ENCODE peak calls at places on chromosomes 16 and 17, in five cellular contexts. One of them, this sample, is unnamed.

GRCh38 chr17:31530391-31530990 is 139.0 kb downstream of the RAB11FIP4 start:
- DNase-seq in GM23338: no peak
- DNase-seq in SK-N-SH: no peak
- DNase-seq in suprapubic skin: no peak
- DNase-seq in SK-N-MC: no peak
- DNase-seq in this sample: peak; percentile 50

GRCh38 chr16:10558746-10559641 is 21.4 kb downstream of the EMP2 start:
- DNase-seq in SK-N-SH: no peak
- DNase-seq in SK-N-MC: no peak
- DNase-seq in GM23338: no peak
- DNase-seq in suprapubic skin: peak; percentile 85
- DNase-seq in this sample: peak; percentile 82

GRCh38 chr17:35011671-35012216 is 31.4 kb downstream of the LIG3 start:
- DNase-seq in GM23338: no peak
- DNase-seq in SK-N-SH: no peak
- DNase-seq in SK-N-MC: no peak
- DNase-seq in suprapubic skin: no peak
- DNase-seq in this sample: no peak

GRCh38 chr16:50881331-50881830 is 139.5 kb downstream of the CYLD start:
- DNase-seq in SK-N-SH: no peak
- DNase-seq in GM23338: no peak
- DNase-seq in SK-N-MC: no peak
- DNase-seq in suprapubic skin: no peak
- DNase-seq in this sample: no peak

GRCh38 chr17:77856551-77857305 is 101.8 kb upstream of the TNRC6C start:
- DNase-seq in SK-N-MC: no peak
- DNase-seq in suprapubic skin: no peak
- DNase-seq in GM23338: no peak
- DNase-seq in SK-N-SH: no peak
- DNase-seq in this sample: peak; percentile 58

GRCh38 chr16:88650749-88651275 is at the start of gene CYBA:
- DNase-seq in GM23338: peak; percentile 81
- DNase-seq in SK-N-SH: peak; percentile 88
- DNase-seq in SK-N-MC: no peak
- DNase-seq in suprapubic skin: peak; percentile 78
- DNase-seq in this sample: peak; percentile 98

GRCh38 chr17:50864747-50865059 is 1.5 kb downstream of the TOB1 start:
- DNase-seq in suprapubic skin: no peak
- DNase-seq in SK-N-MC: no peak
- DNase-seq in GM23338: peak; percentile 38
- DNase-seq in SK-N-SH: no peak
- DNase-seq in this sample: no peak

GRCh38 chr16:14634389-14634725 is 1.6 kb downstream of the BFAR start:
- DNase-seq in SK-N-MC: no peak
- DNase-seq in GM23338: no peak
- DNase-seq in SK-N-SH: no peak
- DNase-seq in suprapubic skin: peak; percentile 57
- DNase-seq in this sample: peak; percentile 72

GRCh38 chr17:9951803-9952202 is 46.7 kb upstream of the RCVRN start:
- DNase-seq in suprapubic skin: no peak
- DNase-seq in GM23338: no peak
- DNase-seq in SK-N-SH: no peak
- DNase-seq in SK-N-MC: no peak
- DNase-seq in this sample: no peak

GRCh38 chr16:4505356-4506153 is 29.4 kb downstream of the HMOX2 start:
- DNase-seq in SK-N-MC: no peak
- DNase-seq in SK-N-SH: no peak
- DNase-seq in GM23338: no peak
- DNase-seq in suprapubic skin: no peak
- DNase-seq in this sample: peak; percentile 94

GRCh38 chr17:60390223-60390622 is 1.7 kb downstream of the USP32 start:
- DNase-seq in SK-N-MC: no peak
- DNase-seq in GM23338: no peak
- DNase-seq in suprapubic skin: no peak
- DNase-seq in SK-N-SH: peak; percentile 45
- DNase-seq in this sample: no peak

GRCh38 chr17:17414316-17414937 is 62.4 kb upstream of the MED9 start:
- DNase-seq in suprapubic skin: no peak
- DNase-seq in GM23338: no peak
- DNase-seq in SK-N-SH: no peak
- DNase-seq in SK-N-MC: no peak
- DNase-seq in this sample: no peak

GRCh38 chr17:32621612-32622312 is 135.0 kb downstream of the CDK5R1 start:
- DNase-seq in suprapubic skin: no peak
- DNase-seq in SK-N-SH: no peak
- DNase-seq in GM23338: peak; percentile 79
- DNase-seq in SK-N-MC: no peak
- DNase-seq in this sample: no peak

GRCh38 chr16:70738083-70738977 is 52.5 kb upstream of the MTSS2 start:
- DNase-seq in SK-N-SH: peak; percentile 81
- DNase-seq in SK-N-MC: no peak
- DNase-seq in suprapubic skin: no peak
- DNase-seq in GM23338: peak; percentile 81
- DNase-seq in this sample: no peak

GRCh38 chr16:87956771-87957279 is 5.6 kb downstream of the BANP start:
- DNase-seq in GM23338: peak; percentile 62
- DNase-seq in suprapubic skin: no peak
- DNase-seq in SK-N-MC: peak; percentile 2
- DNase-seq in SK-N-SH: no peak
- DNase-seq in this sample: no peak

GRCh38 chr17:8846768-8847211 is 20.7 kb downstream of the PIK3R6 start:
- DNase-seq in GM23338: peak; percentile 82
- DNase-seq in SK-N-SH: peak; percentile 34
- DNase-seq in suprapubic skin: no peak
- DNase-seq in SK-N-MC: no peak
- DNase-seq in this sample: no peak

GRCh38 chr16:64094170-64094960 is 1027.5 kb downstream of the CDH11 start:
- DNase-seq in GM23338: no peak
- DNase-seq in SK-N-MC: no peak
- DNase-seq in SK-N-SH: no peak
- DNase-seq in suprapubic skin: no peak
- DNase-seq in this sample: no peak

GRCh38 chr16:82761236-82761635 is 134.5 kb downstream of the CDH13 start:
- DNase-seq in SK-N-SH: no peak
- DNase-seq in GM23338: no peak
- DNase-seq in suprapubic skin: peak; percentile 94
- DNase-seq in SK-N-MC: no peak
- DNase-seq in this sample: no peak

GRCh38 chr16:64375386-64375980 is 746.4 kb downstream of the CDH11 start:
- DNase-seq in GM23338: no peak
- DNase-seq in SK-N-MC: no peak
- DNase-seq in suprapubic skin: no peak
- DNase-seq in SK-N-SH: no peak
- DNase-seq in this sample: no peak

GRCh38 chr16:23026777-23027362 is 122.4 kb downstream of the USP31 start:
- DNase-seq in suprapubic skin: no peak
- DNase-seq in SK-N-SH: no peak
- DNase-seq in SK-N-MC: peak; percentile 45
- DNase-seq in GM23338: peak; percentile 77
- DNase-seq in this sample: no peak

GRCh38 chr17:27384721-27385120 is 71.5 kb upstream of the KSR1 start:
- DNase-seq in SK-N-MC: no peak
- DNase-seq in suprapubic skin: no peak
- DNase-seq in GM23338: no peak
- DNase-seq in SK-N-SH: no peak
- DNase-seq in this sample: no peak

GRCh38 chr17:27385626-27386025 is 70.6 kb upstream of the KSR1 start:
- DNase-seq in SK-N-SH: no peak
- DNase-seq in suprapubic skin: no peak
- DNase-seq in SK-N-MC: no peak
- DNase-seq in GM23338: no peak
- DNase-seq in this sample: no peak

GRCh38 chr17:27386206-27387075 is 69.8 kb upstream of the KSR1 start:
- DNase-seq in GM23338: no peak
- DNase-seq in SK-N-MC: no peak
- DNase-seq in suprapubic skin: no peak
- DNase-seq in SK-N-SH: no peak
- DNase-seq in this sample: no peak

GRCh38 chr17:27382025-27382424 is 74.2 kb upstream of the KSR1 start:
- DNase-seq in suprapubic skin: no peak
- DNase-seq in SK-N-MC: no peak
- DNase-seq in SK-N-SH: no peak
- DNase-seq in GM23338: no peak
- DNase-seq in this sample: no peak

DNA sequence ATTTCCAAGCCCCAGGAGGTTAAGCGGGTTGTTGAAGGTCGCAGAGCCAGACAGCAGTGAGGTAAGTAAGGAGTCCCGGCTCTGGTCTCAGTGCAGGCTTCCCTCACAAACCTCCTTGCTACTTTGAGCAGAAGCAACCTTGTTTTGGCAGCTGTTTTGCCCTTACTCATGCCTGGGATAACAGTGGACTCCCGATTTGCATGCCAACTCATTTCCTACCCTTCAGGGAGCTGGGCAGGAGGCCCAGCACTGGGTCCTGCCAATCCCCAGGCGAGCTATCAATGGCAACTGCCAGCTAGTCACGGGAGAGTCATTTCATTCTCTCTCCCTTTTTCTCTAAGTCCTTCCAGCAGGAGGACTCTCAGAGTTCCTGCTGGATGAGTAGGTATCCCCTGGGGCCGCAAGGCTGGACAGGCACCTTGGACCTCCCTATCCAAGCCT is 72.0 kb upstream of the KSR1 start:
- DNase-seq in SK-N-MC: no peak
- DNase-seq in SK-N-SH: no peak
- DNase-seq in suprapubic skin: no peak
- DNase-seq in GM23338: no peak
- DNase-seq in this sample: no peak
- H3K27ac ChIP-seq in SK-N-MC: no peak overlapping the region
- H3K27ac ChIP-seq in SK-N-SH: no peak overlapping the region
- H3K27ac ChIP-seq in suprapubic skin: no peak overlapping the region
- H3K27ac ChIP-seq in GM23338: no peak overlapping the region
- H3K27ac ChIP-seq in this sample: no peak overlapping the region

GRCh38 chr17:37489197-37490001 is at the start of gene DUSP14:
- DNase-seq in suprapubic skin: peak; percentile 86
- DNase-seq in GM23338: peak; percentile 86
- DNase-seq in SK-N-MC: no peak
- DNase-seq in SK-N-SH: peak; percentile 99
- DNase-seq in this sample: peak; percentile 92
- TF ChIP-seq POLR2AphosphoS5 in suprapubic skin: peak; percentile 26
- TF ChIP-seq POLR2AphosphoS5 in GM23338: peak; percentile 73
- TF ChIP-seq POLR2AphosphoS5 in SK-N-MC: peak; percentile 83
- TF ChIP-seq POLR2AphosphoS5 in SK-N-SH: peak; percentile 57
- TF ChIP-seq POLR2AphosphoS5 in this sample: peak; percentile 74

DNA sequence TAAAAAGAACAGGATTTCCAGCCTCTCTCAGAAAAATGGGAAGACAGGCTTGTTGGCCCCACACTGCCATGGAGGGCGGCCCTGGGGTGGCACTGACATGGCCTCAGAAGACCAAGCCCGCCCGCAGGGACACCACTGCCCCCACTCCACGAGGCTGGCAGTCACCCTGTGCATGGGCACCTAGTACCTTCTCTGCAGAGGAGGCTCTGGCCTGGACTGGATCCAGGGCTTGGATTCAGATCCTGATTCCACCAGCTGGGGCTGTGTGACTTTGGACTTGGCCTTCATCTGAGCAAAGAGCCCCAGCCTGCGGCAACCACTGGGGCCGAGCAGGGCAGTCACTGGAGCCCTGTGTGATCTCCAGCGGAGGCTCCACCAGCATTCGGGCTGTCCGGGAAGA is 16.8 kb upstream of the FASN start:
- DNase-seq in GM23338: no peak
- DNase-seq in suprapubic skin: no peak
- DNase-seq in SK-N-MC: no peak
- DNase-seq in SK-N-SH: peak; percentile 16
- DNase-seq in this sample: no peak
- H3K27ac ChIP-seq in GM23338: no peak overlapping the region
- H3K27ac ChIP-seq in suprapubic skin: no peak overlapping the region
- H3K27ac ChIP-seq in SK-N-MC: no peak overlapping the region
- H3K27ac ChIP-seq in SK-N-SH: no peak overlapping the region
- H3K27ac ChIP-seq in this sample: no peak overlapping the region

DNA sequence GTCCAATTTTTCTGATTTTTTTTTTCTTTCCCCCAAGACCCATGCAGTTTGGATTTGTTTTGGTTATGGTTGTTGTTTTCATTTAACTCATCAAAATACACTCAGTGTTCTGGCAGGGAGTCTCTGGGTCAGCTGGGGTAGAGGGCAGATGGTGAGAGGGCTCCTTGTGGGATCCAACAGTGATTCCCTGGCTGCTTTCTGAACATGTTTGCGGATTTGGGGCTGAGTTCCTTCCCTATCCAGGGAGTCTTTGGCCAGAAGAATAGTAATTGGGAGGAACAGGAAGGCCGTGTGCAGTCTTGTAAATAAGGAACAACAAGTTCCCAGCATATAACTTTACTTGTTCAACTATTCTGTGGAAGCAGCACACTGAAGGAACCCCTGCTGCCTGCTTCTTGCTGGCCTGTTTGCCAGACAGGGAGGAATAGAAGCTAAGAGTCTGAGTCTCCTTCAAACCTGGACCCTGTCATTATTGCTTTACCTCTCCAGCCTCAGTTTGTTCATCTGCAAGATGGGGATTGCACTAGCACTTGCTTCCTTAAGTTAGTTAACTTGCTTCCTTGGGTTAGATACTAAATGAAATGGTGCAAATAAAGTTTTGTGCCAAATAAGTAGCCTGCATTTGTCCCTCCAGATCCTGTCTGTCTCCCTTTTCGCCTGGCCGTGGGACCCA is 32.1 kb downstream of the C17orf67 start:
- DNase-seq in GM23338: no peak
- DNase-seq in suprapubic skin: no peak
- DNase-seq in SK-N-SH: no peak
- DNase-seq in SK-N-MC: no peak
- DNase-seq in this sample: no peak
- TF ChIP-seq POLR2AphosphoS5 in GM23338: no peak
- TF ChIP-seq POLR2AphosphoS5 in suprapubic skin: no peak
- TF ChIP-seq POLR2AphosphoS5 in SK-N-SH: no peak
- TF ChIP-seq POLR2AphosphoS5 in SK-N-MC: no peak
- TF ChIP-seq POLR2AphosphoS5 in this sample: no peak

GRCh38 chr17:57456622-57457021 is 200.3 kb downstream of the MSI2 start:
- DNase-seq in SK-N-SH: no peak
- DNase-seq in suprapubic skin: no peak
- DNase-seq in GM23338: no peak
- DNase-seq in SK-N-MC: no peak
- DNase-seq in this sample: no peak
- H3K27ac ChIP-seq in SK-N-SH: no peak overlapping the region
- H3K27ac ChIP-seq in suprapubic skin: no peak overlapping the region
- H3K27ac ChIP-seq in GM23338: no peak overlapping the region
- H3K27ac ChIP-seq in SK-N-MC: no peak overlapping the region
- H3K27ac ChIP-seq in this sample: no peak overlapping the region